ENCODE peak calls at places on chromosomes 1 and 21, in eight cellular contexts. F, U, K, H, M, T, P and B are unnamed samples.

GRCh38 chr1:22039594-22040347 is 12.7 kb upstream of the CDC42 start:
- DNase-seq in F (no peak), U (peak; percentile 62), K (peak; percentile 74), H (peak; percentile 74), M (peak; percentile 88), T (peak; percentile 85), P (no peak), B (peak; percentile 68)

GRCh38 chr1:80892452-80892995 is 908.2 kb upstream of the ADGRL2 start:
- DNase-seq in F (peak; percentile 13), U (no peak), K (no peak), H (peak; percentile 8), M (no peak), T (no peak), P (no peak), B (peak; percentile 10)

GRCh38 chr1:199174336-199174735 is 535.5 kb downstream of the PTPRC start:
- DNase-seq in F (no peak), U (no peak), K (no peak), H (no peak), M (no peak), T (no peak), P (no peak), B (no peak)

GRCh38 chr1:3292051-3292722 is 162.3 kb upstream of the ARHGEF16 start:
- DNase-seq in F (no peak), U (no peak), K (no peak), H (no peak), M (no peak), T (no peak), P (no peak), B (no peak)

GRCh38 chr1:36297062-36297461 is 9.1 kb upstream of the SH3D21 start:
- DNase-seq in F (no peak), U (no peak), K (no peak), H (no peak), M (no peak), T (no peak), P (no peak), B (no peak)

GRCh38 chr1:39539252-39539790 is 37.3 kb downstream of the PABPC4 start:
- DNase-seq in F (peak; percentile 72), U (peak; percentile 81), K (peak; percentile 21), H (peak; percentile 88), M (no peak), T (peak; percentile 70), P (no peak), B (peak; percentile 58)

GRCh38 chr1:16168622-16169021 is 12.8 kb upstream of the EPHA2 start:
- DNase-seq in F (no peak), U (no peak), K (no peak), H (no peak), M (no peak), T (no peak), P (no peak), B (no peak)

GRCh38 chr1:209890606-209891330 is 47.2 kb upstream of the SYT14 start:
- DNase-seq in F (no peak), U (peak; percentile 86), K (no peak), H (no peak), M (no peak), T (no peak), P (no peak), B (peak; percentile 46)

GRCh38 chr1:182677393-182678098 is 6.8 kb downstream of the RGS8 start:
- DNase-seq in F (no peak), U (no peak), K (no peak), H (no peak), M (no peak), T (no peak), P (no peak), B (no peak)

GRCh38 chr1:25669781-25670567 is 53.4 kb downstream of the MAN1C1 start:
- DNase-seq in F (no peak), U (no peak), K (no peak), H (no peak), M (no peak), T (no peak), P (no peak), B (no peak)

GRCh38 chr1:109255097-109255651 is 5.8 kb downstream of the CELSR2 start:
- DNase-seq in F (no peak), U (no peak), K (no peak), H (peak; percentile 55), M (peak; percentile 54), T (no peak), P (no peak), B (no peak)

GRCh38 chr1:1074631-1075147 is 583 bp upstream of the RNF223 start:
- DNase-seq in F (no peak), U (no peak), K (no peak), H (no peak), M (no peak), T (no peak), P (no peak), B (no peak)

GRCh38 chr1:116130376-116130775 is 19.2 kb downstream of the MAB21L3 start:
- DNase-seq in F (no peak), U (no peak), K (no peak), H (no peak), M (no peak), T (no peak), P (no peak), B (no peak)

GRCh38 chr1:76443217-76443616 is 368.7 kb downstream of the ST6GALNAC3 start:
- DNase-seq in F (no peak), U (no peak), K (no peak), H (no peak), M (no peak), T (no peak), P (no peak), B (no peak)

GRCh38 chr21:46181953-46182547 is 2.2 kb downstream of the SPATC1L start:
- DNase-seq in F (no peak), U (no peak), K (no peak), H (no peak), M (peak; percentile 53), T (no peak), P (no peak), B (no peak)

GRCh38 chr1:160398823-160399222 is 1.5 kb upstream of the VANGL2 start:
- DNase-seq in F (no peak), U (no peak), K (no peak), H (no peak), M (no peak), T (no peak), P (no peak), B (no peak)

GRCh38 chr1:53956308-53957168 is 10.4 kb downstream of the LRRC42 start:
- DNase-seq in F (no peak), U (peak; percentile 19), K (no peak), H (no peak), M (no peak), T (no peak), P (no peak), B (peak; percentile 37)

GRCh38 chr1:175742790-175743459 is 470 bp downstream of the TNR start:
- DNase-seq in F (no peak), U (peak; percentile 18), K (no peak), H (peak; percentile 88), M (peak; percentile 15), T (no peak), P (no peak), B (no peak)

GRCh38 chr1:115476616-115477015 is 138.6 kb upstream of the NGF start:
- DNase-seq in F (no peak), U (peak; percentile 47), K (no peak), H (no peak), M (no peak), T (no peak), P (no peak), B (no peak)

GRCh38 chr1:46333300-46334029 is 7.1 kb upstream of the NSUN4 start:
- DNase-seq in F (no peak), U (peak; percentile 66), K (no peak), H (peak; percentile 89), M (no peak), T (no peak), P (no peak), B (peak; percentile 24)

GRCh38 chr1:118918940-118919259 is 69.2 kb downstream of the TBX15 start:
- DNase-seq in F (no peak), U (no peak), K (no peak), H (no peak), M (no peak), T (no peak), P (no peak), B (no peak)